ENCODE peak calls at places on chromosomes 3 and 15, in eight cellular contexts. One of them, this sample, is unnamed. For H3K4me1, the result is how much of the 10 kb centered on the place peaks cover.

GRCh38 chr15:51731549-51732267 is 5.7 kb downstream of the LYSMD2 start:
- DNase-seq in IMR-90: peak
- DNase-seq in HCT116: no peak
- DNase-seq in body of pancreas: peak
- DNase-seq in K562: peak
- DNase-seq in A549: no peak
- DNase-seq in H1: no peak
- DNase-seq in testis: no peak
- DNase-seq in this sample: no peak

GRCh38 chr15:40937762-40938529 is 8.8 kb downstream of the DLL4 start:
- DNase-seq in IMR-90: no peak
- DNase-seq in H1: no peak
- DNase-seq in body of pancreas: no peak
- DNase-seq in HCT116: peak
- DNase-seq in K562: no peak
- DNase-seq in testis: peak
- DNase-seq in A549: peak
- DNase-seq in this sample: no peak

GRCh38 chr3:186166491-186167288 is 57.8 kb upstream of the ETV5 start:
- DNase-seq in HCT116: no peak
- DNase-seq in body of pancreas: no peak
- DNase-seq in A549: no peak
- DNase-seq in H1: no peak
- DNase-seq in IMR-90: no peak
- DNase-seq in testis: no peak
- DNase-seq in K562: no peak
- DNase-seq in this sample: no peak

GRCh38 chr15:79032656-79033055 is 57.9 kb downstream of the RASGRF1 start:
- DNase-seq in testis: no peak
- DNase-seq in HCT116: no peak
- DNase-seq in IMR-90: no peak
- DNase-seq in A549: no peak
- DNase-seq in K562: no peak
- DNase-seq in body of pancreas: peak
- DNase-seq in H1: no peak
- DNase-seq in this sample: no peak

GRCh38 chr15:71662306-71662705 is 148.0 kb upstream of the NR2E3 start:
- DNase-seq in A549: no peak
- DNase-seq in HCT116: no peak
- DNase-seq in testis: no peak
- DNase-seq in body of pancreas: no peak
- DNase-seq in H1: no peak
- DNase-seq in IMR-90: no peak
- DNase-seq in K562: no peak
- DNase-seq in this sample: no peak

GRCh38 chr3:193060738-193061137 is 143.1 kb upstream of the MB21D2 start:
- DNase-seq in HCT116: no peak
- DNase-seq in body of pancreas: no peak
- DNase-seq in testis: no peak
- DNase-seq in K562: no peak
- DNase-seq in A549: no peak
- DNase-seq in IMR-90: no peak
- DNase-seq in H1: no peak
- DNase-seq in this sample: no peak

GRCh38 chr3:78825858-78826215 is 942.0 kb downstream of the ROBO1 start:
- DNase-seq in HCT116: no peak
- DNase-seq in K562: no peak
- DNase-seq in body of pancreas: no peak
- DNase-seq in IMR-90: no peak
- DNase-seq in testis: no peak
- DNase-seq in A549: no peak
- DNase-seq in H1: no peak
- DNase-seq in this sample: no peak

GRCh38 chr15:58352026-58352929 is 79.5 kb upstream of the LIPC start:
- DNase-seq in body of pancreas: no peak
- DNase-seq in HCT116: no peak
- DNase-seq in testis: no peak
- DNase-seq in K562: peak
- DNase-seq in A549: no peak
- DNase-seq in IMR-90: no peak
- DNase-seq in H1: no peak
- DNase-seq in this sample: no peak

GRCh38 chr3:129892857-129893615 is 475 bp downstream of the TMCC1 start:
- DNase-seq in body of pancreas: no peak
- DNase-seq in HCT116: no peak
- DNase-seq in K562: peak
- DNase-seq in A549: peak
- DNase-seq in IMR-90: no peak
- DNase-seq in H1: peak
- DNase-seq in testis: peak
- DNase-seq in this sample: peak

GRCh38 chr3:129892486-129892856 is 1.0 kb downstream of the TMCC1 start:
- DNase-seq in K562: no peak
- DNase-seq in HCT116: no peak
- DNase-seq in H1: no peak
- DNase-seq in IMR-90: no peak
- DNase-seq in testis: peak
- DNase-seq in A549: no peak
- DNase-seq in body of pancreas: peak
- DNase-seq in this sample: no peak

GRCh38 chr3:129897026-129897425 is 3.5 kb upstream of the TMCC1 start:
- DNase-seq in H1: no peak
- DNase-seq in HCT116: no peak
- DNase-seq in testis: no peak
- DNase-seq in K562: no peak
- DNase-seq in A549: no peak
- DNase-seq in body of pancreas: no peak
- DNase-seq in IMR-90: no peak
- DNase-seq in this sample: no peak

GRCh38 chr3:129890891-129891290 is 2.6 kb downstream of the TMCC1 start:
- DNase-seq in IMR-90: no peak
- DNase-seq in K562: no peak
- DNase-seq in testis: no peak
- DNase-seq in A549: no peak
- DNase-seq in HCT116: no peak
- DNase-seq in body of pancreas: no peak
- DNase-seq in H1: no peak
- DNase-seq in this sample: no peak

GRCh38 chr3:129893616-129894070 is at the start of gene TMCC1:
- DNase-seq in K562: peak
- DNase-seq in HCT116: peak
- DNase-seq in testis: peak
- DNase-seq in IMR-90: peak
- DNase-seq in body of pancreas: peak
- DNase-seq in A549: peak
- DNase-seq in H1: peak
- DNase-seq in this sample: peak
- TF ChIP-seq POLR2A in K562: peak
- TF ChIP-seq POLR2A in HCT116: no peak
- TF ChIP-seq POLR2A in testis: no peak
- TF ChIP-seq POLR2A in IMR-90: no peak
- TF ChIP-seq POLR2A in body of pancreas: peak
- TF ChIP-seq POLR2A in A549: peak
- TF ChIP-seq POLR2A in H1: no peak
- TF ChIP-seq POLR2A in this sample: no peak

DNA sequence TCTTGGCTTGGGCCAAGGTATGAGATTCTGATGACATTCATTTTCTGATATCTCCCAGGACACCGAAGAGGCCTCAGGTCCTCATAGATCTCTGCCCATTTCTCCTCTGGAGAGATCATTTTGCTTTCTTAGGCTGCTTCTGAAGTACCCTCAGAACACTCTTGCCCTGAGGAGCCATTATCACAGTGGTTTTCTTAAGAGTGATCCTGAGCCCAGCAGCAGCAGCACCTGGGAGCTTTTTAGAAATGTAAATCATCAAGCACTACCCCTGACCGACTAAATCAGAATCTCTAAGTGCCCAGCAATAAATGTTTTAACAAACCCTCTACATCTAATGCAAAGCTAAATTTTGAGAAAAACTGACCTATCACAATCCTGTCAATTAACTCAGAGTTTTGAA is 40.6 kb upstream of the SLC9A9 start:
- DNase-seq in IMR-90: no peak
- DNase-seq in testis: no peak
- DNase-seq in K562: no peak
- DNase-seq in H1: no peak
- DNase-seq in A549: no peak
- DNase-seq in body of pancreas: no peak
- DNase-seq in HCT116: no peak
- DNase-seq in this sample: no peak
- H3K4me3 ChIP-seq in IMR-90: no peak
- H3K4me3 ChIP-seq in testis: no peak
- H3K4me3 ChIP-seq in K562: no peak
- H3K4me3 ChIP-seq in H1: no peak
- H3K4me3 ChIP-seq in A549: no peak
- H3K4me3 ChIP-seq in body of pancreas: no peak
- H3K4me3 ChIP-seq in HCT116: no peak
- H3K4me3 ChIP-seq in this sample: no peak

GRCh38 chr15:85033148-85033547 is 51.5 kb downstream of the PDE8A start:
- DNase-seq in HCT116: no peak
- DNase-seq in K562: no peak
- DNase-seq in H1: no peak
- DNase-seq in A549: no peak
- DNase-seq in body of pancreas: no peak
- DNase-seq in IMR-90: no peak
- DNase-seq in testis: no peak
- DNase-seq in this sample: no peak

GRCh38 chr15:85030301-85031049 is 48.8 kb downstream of the PDE8A start:
- DNase-seq in body of pancreas: no peak
- DNase-seq in K562: no peak
- DNase-seq in H1: no peak
- DNase-seq in testis: no peak
- DNase-seq in A549: no peak
- DNase-seq in IMR-90: peak
- DNase-seq in HCT116: no peak
- DNase-seq in this sample: no peak

GRCh38 chr15:85029221-85029620 is 47.6 kb downstream of the PDE8A start:
- DNase-seq in HCT116: no peak
- DNase-seq in A549: no peak
- DNase-seq in body of pancreas: no peak
- DNase-seq in testis: no peak
- DNase-seq in K562: no peak
- DNase-seq in IMR-90: no peak
- DNase-seq in H1: no peak
- DNase-seq in this sample: no peak

GRCh38 chr15:85031944-85032587 is 50.4 kb downstream of the PDE8A start:
- DNase-seq in A549: no peak
- DNase-seq in testis: no peak
- DNase-seq in K562: no peak
- DNase-seq in H1: no peak
- DNase-seq in HCT116: no peak
- DNase-seq in body of pancreas: no peak
- DNase-seq in IMR-90: no peak
- DNase-seq in this sample: no peak

GRCh38 chr15:85031086-85031943 is 49.7 kb downstream of the PDE8A start:
- DNase-seq in body of pancreas: no peak
- DNase-seq in IMR-90: no peak
- DNase-seq in K562: no peak
- DNase-seq in H1: no peak
- DNase-seq in A549: no peak
- DNase-seq in HCT116: no peak
- DNase-seq in testis: no peak
- DNase-seq in this sample: no peak
- H3K4me1 ChIP-seq in body of pancreas: half or more
- H3K4me1 ChIP-seq in IMR-90: under half
- H3K4me1 ChIP-seq in K562: under half
- H3K4me1 ChIP-seq in H1: under half
- H3K4me1 ChIP-seq in A549: half or more
- H3K4me1 ChIP-seq in HCT116: under half
- H3K4me1 ChIP-seq in testis: under half
- H3K4me1 ChIP-seq in this sample: under half

GRCh38 chr3:44981220-44981619 is 5.2 kb downstream of the EXOSC7 start:
- DNase-seq in IMR-90: peak
- DNase-seq in A549: no peak
- DNase-seq in testis: no peak
- DNase-seq in HCT116: no peak
- DNase-seq in H1: no peak
- DNase-seq in K562: no peak
- DNase-seq in body of pancreas: no peak
- DNase-seq in this sample: no peak

GRCh38 chr3:44974406-44974805 is 1.6 kb downstream of the ZDHHC3 start:
- DNase-seq in testis: no peak
- DNase-seq in IMR-90: no peak
- DNase-seq in body of pancreas: no peak
- DNase-seq in A549: no peak
- DNase-seq in HCT116: no peak
- DNase-seq in K562: no peak
- DNase-seq in H1: no peak
- DNase-seq in this sample: no peak

GRCh38 chr3:44970916-44971490 is 5.0 kb downstream of the ZDHHC3 start:
- DNase-seq in H1: no peak
- DNase-seq in A549: no peak
- DNase-seq in body of pancreas: no peak
- DNase-seq in IMR-90: no peak
- DNase-seq in HCT116: no peak
- DNase-seq in K562: no peak
- DNase-seq in testis: no peak
- DNase-seq in this sample: no peak

GRCh38 chr3:44981751-44982150 is 5.7 kb downstream of the EXOSC7 start:
- DNase-seq in K562: no peak
- DNase-seq in A549: no peak
- DNase-seq in testis: no peak
- DNase-seq in HCT116: no peak
- DNase-seq in H1: no peak
- DNase-seq in body of pancreas: no peak
- DNase-seq in IMR-90: no peak
- DNase-seq in this sample: no peak

DNA sequence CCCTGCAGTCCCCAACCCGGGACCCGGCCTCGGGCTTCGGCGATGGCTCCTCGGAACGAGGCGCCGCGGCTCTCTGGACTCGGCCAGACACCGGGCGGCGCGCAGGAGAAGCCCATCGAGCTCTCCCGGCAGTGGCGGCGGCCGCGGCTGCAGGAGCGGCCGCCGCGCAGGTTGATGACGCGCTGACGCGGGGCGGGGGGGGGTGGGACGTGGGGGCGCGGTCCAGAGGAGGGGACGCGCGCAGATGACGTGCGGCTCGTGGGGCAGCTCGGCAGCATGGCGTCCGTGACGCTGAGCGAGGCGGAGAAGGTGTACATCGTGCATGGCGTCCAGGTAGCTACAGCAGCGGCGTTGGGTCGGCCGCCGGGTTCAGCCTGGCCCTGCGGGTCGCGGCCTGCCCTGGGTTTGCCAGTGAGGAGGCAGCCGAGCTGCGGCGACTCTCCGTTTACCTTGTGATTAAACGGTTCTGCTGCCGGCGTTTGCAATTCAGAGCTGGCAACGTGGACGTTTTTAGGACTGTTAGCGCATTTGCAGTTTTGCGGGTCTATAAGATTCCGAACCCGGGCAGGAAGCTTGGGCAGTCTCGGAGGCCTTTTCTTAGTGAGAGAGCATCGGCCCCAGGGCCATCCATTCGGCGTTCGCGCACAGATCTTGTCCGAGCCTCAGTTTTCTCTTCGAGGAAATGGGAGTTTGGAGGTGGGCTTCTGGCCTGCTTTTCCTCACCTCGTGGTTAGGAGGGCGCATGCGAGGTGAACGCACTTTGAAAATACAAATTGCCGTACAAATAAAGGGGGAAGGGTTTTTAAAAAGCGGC is at the start of the genes EXOSC7 and ZDHHC3:
- DNase-seq in A549: peak
- DNase-seq in IMR-90: peak
- DNase-seq in testis: peak
- DNase-seq in body of pancreas: peak
- DNase-seq in K562: peak
- DNase-seq in H1: peak
- DNase-seq in HCT116: peak
- DNase-seq in this sample: peak
- TF ChIP-seq POLR2A in A549: peak
- TF ChIP-seq POLR2A in IMR-90: peak
- TF ChIP-seq POLR2A in testis: no peak
- TF ChIP-seq POLR2A in body of pancreas: peak
- TF ChIP-seq POLR2A in K562: peak
- TF ChIP-seq POLR2A in H1: peak
- TF ChIP-seq POLR2A in HCT116: peak
- TF ChIP-seq POLR2A in this sample: peak

This sample was measured in sigmoid colon.